ENCODE peak calls at places on chromosomes 16 and 17, in seven cellular contexts. X is tibial artery, N is ascending aorta, U is natural killer cell, D is neural progenitor cell, I is ovary, Y is heart right ventricle. Q is an unnamed sample.

GRCh38 chr17:75635610-75636202 is 2.5 kb downstream of the SMIM5 start:
- DNase-seq in X (no peak), N (no peak), U (no peak), D (no peak), I (peak), Y (peak), Q (no peak)

GRCh38 chr16:3088450-3088849 is 10.6 kb downstream of the ZSCAN10 start:
- DNase-seq in X (no peak), N (no peak), U (no peak), D (no peak), I (no peak), Y (no peak), Q (no peak)

GRCh38 chr16:30958164-30959083 is 870 bp downstream of the SETD1A start:
- DNase-seq in X (peak), N (no peak), U (no peak), D (peak), I (peak), Y (no peak), Q (peak)

GRCh38 chr17:70158180-70158579 is 11.2 kb upstream of the KCNJ2 start:
- DNase-seq in X (no peak), N (no peak), U (no peak), D (no peak), I (no peak), Y (no peak), Q (no peak)

GRCh38 chr17:60148300-60148838 is 1.4 kb upstream of the CA4 start:
- DNase-seq in X (no peak), N (no peak), U (no peak), D (peak), I (no peak), Y (no peak), Q (no peak)

GRCh38 chr17:77002103-77003045 is 134.2 kb downstream of the MGAT5B start:
- DNase-seq in X (no peak), N (no peak), U (no peak), D (peak), I (no peak), Y (no peak), Q (no peak)

GRCh38 chr17:78019367-78019975 is 61.0 kb downstream of the TNRC6C start:
- DNase-seq in X (no peak), N (no peak), U (no peak), D (no peak), I (no peak), Y (no peak), Q (no peak)

GRCh38 chr17:4852504-4853075 is 19.4 kb downstream of the MINK1 start:
- DNase-seq in X (no peak), N (no peak), U (peak), D (no peak), I (no peak), Y (no peak), Q (no peak)

GRCh38 chr16:2987854-2988253 is 7.6 kb upstream of the PKMYT1 start:
- DNase-seq in X (no peak), N (no peak), U (no peak), D (no peak), I (no peak), Y (no peak), Q (no peak)

GRCh38 chr17:29569245-29569950 is 897 bp downstream of the TP53I13 start:
- DNase-seq in X (no peak), N (no peak), U (no peak), D (peak), I (no peak), Y (no peak), Q (no peak)

GRCh38 chr16:23595246-23595950 is 718 bp downstream of the NDUFAB1 start:
- DNase-seq in X (no peak), N (no peak), U (no peak), D (no peak), I (no peak), Y (no peak), Q (no peak)

GRCh38 chr17:69059458-69060205 is 1.1 kb downstream of the ABCA9 start:
- DNase-seq in X (no peak), N (no peak), U (no peak), D (no peak), I (no peak), Y (no peak), Q (no peak)

GRCh38 chr16:57548424-57548823 is 6.0 kb downstream of the ADGRG5 start:
- DNase-seq in X (no peak), N (no peak), U (no peak), D (no peak), I (no peak), Y (no peak), Q (no peak)

GRCh38 chr17:12020595-12021590 is at the start of gene MAP2K4:
- DNase-seq in X (peak), N (peak), U (peak), D (peak), I (peak), Y (peak), Q (peak)

GRCh38 chr17:81448442-81448841 is 53.2 kb downstream of the BAHCC1 start:
- DNase-seq in X (no peak), N (no peak), U (no peak), D (no peak), I (no peak), Y (no peak), Q (no peak)

GRCh38 chr17:81444610-81445339 is 49.5 kb downstream of the BAHCC1 start:
- DNase-seq in X (no peak), N (no peak), U (no peak), D (no peak), I (no peak), Y (no peak), Q (no peak)

GRCh38 chr17:81443269-81443668 is 48.0 kb downstream of the BAHCC1 start:
- DNase-seq in X (no peak), N (no peak), U (no peak), D (no peak), I (no peak), Y (no peak), Q (no peak)

GRCh38 chr17:81447331-81447933 is 52.2 kb downstream of the BAHCC1 start:
- DNase-seq in X (no peak), N (no peak), U (no peak), D (no peak), I (no peak), Y (no peak), Q (no peak)

DNA sequence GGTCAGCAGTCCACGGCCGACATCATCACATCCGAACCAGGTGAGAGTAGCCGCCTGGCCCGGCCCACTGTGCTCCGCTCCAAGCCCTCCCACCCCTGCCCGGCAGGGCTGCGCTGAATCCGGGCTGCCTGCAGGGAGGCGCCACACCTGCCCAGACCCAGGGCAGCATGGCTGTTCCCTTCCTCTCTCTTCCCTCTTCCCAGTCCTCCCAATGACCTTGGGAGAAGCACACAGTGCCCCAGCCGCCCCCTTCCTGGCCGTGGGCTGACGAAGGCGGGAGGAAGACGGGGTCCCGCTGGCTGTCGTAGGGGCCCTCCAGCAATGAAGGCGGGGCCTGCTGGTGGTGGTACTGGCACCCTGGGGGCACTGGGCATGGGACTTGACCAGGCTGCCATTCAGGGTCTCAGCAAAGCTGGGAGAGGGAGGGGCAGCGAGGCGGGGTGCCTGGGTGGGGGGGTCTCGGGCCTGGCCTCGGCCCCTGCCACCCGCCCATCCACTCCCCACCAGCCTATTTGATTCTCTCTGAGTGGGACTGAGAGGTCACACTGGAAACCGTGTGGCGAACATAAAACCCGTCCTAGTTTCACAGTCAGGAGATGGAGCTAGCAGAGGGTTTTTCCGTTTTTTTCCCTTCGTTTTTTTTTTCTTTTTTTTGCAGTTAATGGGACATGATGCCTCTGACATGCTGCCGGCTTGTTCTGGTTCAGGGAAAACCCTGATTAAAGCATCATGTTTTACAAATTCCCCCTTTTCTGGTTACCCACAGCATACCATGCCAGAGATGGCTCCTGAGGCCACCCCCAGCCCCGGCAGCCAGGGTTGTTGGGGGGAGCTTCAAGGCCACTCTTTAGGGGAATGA is 50.6 kb downstream of the BAHCC1 start:
- DNase-seq in X (no peak), N (no peak), U (no peak), D (no peak), I (no peak), Y (no peak), Q (no peak)
- TF ChIP-seq CTCF in X (no peak), N (no peak), U (no peak), D (no peak), I (no peak), Y (no peak), Q (no peak)

GRCh38 chr17:47850692-47851573 is at the start of gene SP6:
- DNase-seq in X (no peak), N (no peak), U (peak), D (peak), I (peak), Y (peak), Q (no peak)
- TF ChIP-seq CTCF in X (no peak), N (no peak), U (no peak), D (peak), I (no peak), Y (peak), Q (no peak)

DNA sequence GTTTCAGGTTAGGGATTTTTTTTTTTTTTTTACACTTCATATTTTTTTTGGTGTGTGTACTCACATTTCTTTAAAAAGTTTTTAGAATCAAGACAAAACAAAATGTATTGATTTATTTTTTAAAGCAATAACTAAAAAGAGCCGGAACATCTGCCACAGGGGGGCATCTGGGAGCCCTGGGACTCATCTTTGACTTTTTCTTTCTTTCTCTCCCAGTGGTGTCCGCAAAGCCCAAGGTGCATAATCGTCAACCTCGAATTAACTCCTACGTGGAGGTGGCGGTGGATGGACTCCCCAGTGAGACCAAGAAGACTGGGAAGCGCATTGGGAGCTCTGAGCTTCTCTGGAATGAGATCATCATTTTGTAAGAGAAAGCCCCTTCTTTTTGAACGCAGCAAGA is 36.3 kb downstream of the WWP2 start:
- DNase-seq in X (no peak), N (no peak), U (no peak), D (peak), I (peak), Y (no peak), Q (no peak)
- TF ChIP-seq CTCF in X (peak), N (peak), U (no peak), D (peak), I (no peak), Y (peak), Q (no peak)

GRCh38 chr16:80436510-80436909 is 104.3 kb upstream of the DYNLRB2 start:
- DNase-seq in X (no peak), N (no peak), U (no peak), D (no peak), I (no peak), Y (no peak), Q (no peak)

GRCh38 chr16:80437707-80438106 is 103.1 kb upstream of the DYNLRB2 start:
- DNase-seq in X (no peak), N (no peak), U (no peak), D (peak), I (no peak), Y (no peak), Q (no peak)

GRCh38 chr16:80441935-80442334 is 98.9 kb upstream of the DYNLRB2 start:
- DNase-seq in X (no peak), N (no peak), U (no peak), D (no peak), I (no peak), Y (no peak), Q (no peak)

GRCh38 chr16:80440691-80441090 is 100.1 kb upstream of the DYNLRB2 start:
- DNase-seq in X (no peak), N (no peak), U (no peak), D (no peak), I (no peak), Y (no peak), Q (no peak)
- TF ChIP-seq CTCF in X (no peak), N (no peak), U (no peak), D (no peak), I (no peak), Y (no peak), Q (no peak)

GRCh38 chr16:81408409-81408950 is 36.1 kb upstream of the CMIP start:
- DNase-seq in X (no peak), N (no peak), U (no peak), D (no peak), I (no peak), Y (no peak), Q (no peak)

GRCh38 chr16:81403601-81404391 is 40.8 kb upstream of the CMIP start:
- DNase-seq in X (peak), N (peak), U (peak), D (peak), I (peak), Y (peak), Q (peak)

GRCh38 chr16:81403208-81403600 is 41.4 kb upstream of the CMIP start:
- DNase-seq in X (no peak), N (no peak), U (no peak), D (no peak), I (no peak), Y (no peak), Q (no peak)

GRCh38 chr16:81409016-81409556 is 35.5 kb upstream of the CMIP start:
- DNase-seq in X (no peak), N (no peak), U (no peak), D (no peak), I (no peak), Y (no peak), Q (no peak)

DNA sequence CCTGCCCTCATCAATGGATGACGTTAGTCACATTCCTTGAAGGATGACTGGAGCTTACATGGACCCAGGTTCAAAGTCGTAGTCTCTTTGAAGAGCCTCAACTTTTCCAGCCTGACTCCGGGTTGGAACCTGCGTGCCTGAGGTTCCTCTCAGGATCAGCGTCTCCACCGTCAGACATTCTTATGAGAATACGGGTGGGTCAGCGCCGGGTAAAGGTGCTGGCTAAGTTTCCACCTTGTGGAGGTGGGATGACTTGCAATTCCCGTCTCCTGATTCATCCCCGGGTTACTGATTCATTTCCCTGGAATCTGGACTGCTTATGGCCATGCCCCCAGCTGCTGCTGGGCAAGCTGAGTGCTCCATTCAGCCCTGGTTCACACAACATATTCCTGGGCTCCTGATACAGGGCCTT is 38.9 kb upstream of the CMIP start:
- DNase-seq in X (no peak), N (no peak), U (no peak), D (no peak), I (peak), Y (no peak), Q (no peak)
- TF ChIP-seq CTCF in X (no peak), N (no peak), U (no peak), D (no peak), I (no peak), Y (no peak), Q (no peak)

GRCh38 chr17:57833597-57833939 is 16.3 kb downstream of the MRPS23 start:
- DNase-seq in X (no peak), N (no peak), U (no peak), D (no peak), I (no peak), Y (no peak), Q (no peak)
- TF ChIP-seq CTCF in X (no peak), N (no peak), U (peak), D (no peak), I (no peak), Y (peak), Q (peak)

GRCh38 chr17:65797809-65798208 is 236.4 kb upstream of the AXIN2 start:
- DNase-seq in X (no peak), N (no peak), U (no peak), D (peak), I (no peak), Y (no peak), Q (no peak)
- TF ChIP-seq CTCF in X (no peak), N (no peak), U (no peak), D (peak), I (no peak), Y (peak), Q (no peak)

DNA sequence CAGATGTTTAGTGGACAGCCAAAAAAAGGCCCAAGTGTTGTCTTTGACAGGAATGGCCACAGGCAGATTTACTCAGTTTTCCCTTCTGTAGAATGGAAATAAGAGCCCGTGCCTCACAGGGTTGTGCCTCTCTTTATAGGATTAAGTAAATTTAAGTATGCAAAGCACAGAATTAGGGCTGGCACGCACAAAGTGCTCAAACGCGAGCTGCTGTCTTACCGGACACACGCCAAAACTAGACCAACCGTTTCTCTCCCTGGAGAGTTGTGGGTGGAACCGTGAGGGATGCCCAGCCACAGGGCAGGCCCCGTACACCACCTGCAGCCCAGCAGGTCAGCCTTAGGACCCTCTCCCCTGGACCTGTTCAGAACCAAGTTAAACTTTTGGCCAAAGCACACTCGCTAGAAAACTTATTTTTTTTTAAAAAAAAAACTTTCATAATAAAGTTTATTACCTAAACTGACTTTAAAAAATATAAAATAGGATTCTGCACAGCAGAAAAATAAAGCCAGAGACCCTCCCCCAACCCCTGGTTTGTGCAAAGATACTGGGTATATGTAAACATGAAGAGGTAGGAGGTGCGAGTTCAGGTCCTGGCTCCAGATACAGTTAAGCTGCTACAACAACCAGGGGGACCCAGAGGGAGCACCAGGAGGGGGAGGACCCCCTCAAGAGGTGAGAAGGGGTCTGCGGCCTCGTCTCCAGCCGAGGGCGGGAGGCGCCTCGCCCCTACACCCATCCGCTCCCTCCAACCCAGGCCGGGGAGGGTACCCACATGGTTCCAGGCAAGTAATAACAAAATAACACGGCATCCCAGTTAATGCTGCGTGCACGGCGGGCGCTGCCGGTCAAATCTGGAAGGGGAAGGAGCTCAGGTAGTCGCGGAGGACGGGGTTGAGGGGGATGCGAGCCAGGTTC is 1.8 kb downstream of the SOCS1 start:
- DNase-seq in X (no peak), N (no peak), U (no peak), D (no peak), I (no peak), Y (no peak), Q (no peak)
- TF ChIP-seq CTCF in X (no peak), N (no peak), U (no peak), D (no peak), I (no peak), Y (no peak), Q (no peak)